ENCODE peak calls at places on chromosomes 6 and 20, in eight cellular contexts. One of them, this sample, is unnamed.

GRCh38 chr20:34074101-34074760 is 37.8 kb downstream of the EIF2S2 start:
- DNase-seq in Peyer's patch: no peak
- DNase-seq in BJ: no peak
- DNase-seq in fibroblast of the aortic adventitia: no peak
- DNase-seq in pancreas: no peak
- DNase-seq in ascending aorta: no peak
- DNase-seq in colonic mucosa: no peak
- DNase-seq in neuronal stem cell: no peak
- DNase-seq in this sample: no peak

GRCh38 chr6:130587778-130588520 is 222.1 kb downstream of the TMEM200A start:
- DNase-seq in Peyer's patch: no peak
- DNase-seq in BJ: no peak
- DNase-seq in fibroblast of the aortic adventitia: peak; percentile 92
- DNase-seq in pancreas: no peak
- DNase-seq in ascending aorta: no peak
- DNase-seq in colonic mucosa: no peak
- DNase-seq in neuronal stem cell: no peak
- DNase-seq in this sample: no peak

GRCh38 chr20:62233684-62234083 is 4.6 kb upstream of the OSBPL2 start:
- DNase-seq in Peyer's patch: no peak
- DNase-seq in BJ: no peak
- DNase-seq in fibroblast of the aortic adventitia: no peak
- DNase-seq in pancreas: peak; percentile 9
- DNase-seq in ascending aorta: no peak
- DNase-seq in colonic mucosa: no peak
- DNase-seq in neuronal stem cell: no peak
- DNase-seq in this sample: no peak

GRCh38 chr6:28807682-28808280 is 116.0 kb downstream of the TRIM27 start:
- DNase-seq in Peyer's patch: no peak
- DNase-seq in BJ: no peak
- DNase-seq in fibroblast of the aortic adventitia: peak; percentile 58
- DNase-seq in pancreas: no peak
- DNase-seq in ascending aorta: no peak
- DNase-seq in colonic mucosa: peak; percentile 42
- DNase-seq in neuronal stem cell: no peak
- DNase-seq in this sample: no peak

GRCh38 chr6:135062735-135063134 is 8.1 kb upstream of the HBS1L start:
- DNase-seq in Peyer's patch: no peak
- DNase-seq in BJ: no peak
- DNase-seq in fibroblast of the aortic adventitia: no peak
- DNase-seq in pancreas: no peak
- DNase-seq in ascending aorta: no peak
- DNase-seq in colonic mucosa: peak; percentile 34
- DNase-seq in neuronal stem cell: no peak
- DNase-seq in this sample: no peak

GRCh38 chr6:401239-401993 is 9.9 kb downstream of the IRF4 start:
- DNase-seq in Peyer's patch: no peak
- DNase-seq in BJ: no peak
- DNase-seq in fibroblast of the aortic adventitia: no peak
- DNase-seq in pancreas: no peak
- DNase-seq in ascending aorta: no peak
- DNase-seq in colonic mucosa: no peak
- DNase-seq in neuronal stem cell: no peak
- DNase-seq in this sample: no peak

GRCh38 chr6:158611600-158612041 is 32.9 kb downstream of the DYNLT1 start:
- DNase-seq in Peyer's patch: no peak
- DNase-seq in BJ: no peak
- DNase-seq in fibroblast of the aortic adventitia: no peak
- DNase-seq in pancreas: no peak
- DNase-seq in ascending aorta: no peak
- DNase-seq in colonic mucosa: peak; percentile 19
- DNase-seq in neuronal stem cell: peak; percentile 12
- DNase-seq in this sample: no peak

GRCh38 chr6:125728739-125729138 is 20.7 kb upstream of the HEY2 start:
- DNase-seq in Peyer's patch: no peak
- DNase-seq in BJ: no peak
- DNase-seq in fibroblast of the aortic adventitia: no peak
- DNase-seq in pancreas: no peak
- DNase-seq in ascending aorta: no peak
- DNase-seq in colonic mucosa: no peak
- DNase-seq in neuronal stem cell: no peak
- DNase-seq in this sample: no peak

GRCh38 chr6:140548379-140548778 is 1173.9 kb upstream of the CITED2 start:
- DNase-seq in Peyer's patch: no peak
- DNase-seq in BJ: no peak
- DNase-seq in fibroblast of the aortic adventitia: peak; percentile 85
- DNase-seq in pancreas: no peak
- DNase-seq in ascending aorta: no peak
- DNase-seq in colonic mucosa: no peak
- DNase-seq in neuronal stem cell: no peak
- DNase-seq in this sample: no peak
- H3K4me3 ChIP-seq in Peyer's patch: no peak overlapping the region
- H3K4me3 ChIP-seq in BJ: no peak overlapping the region
- H3K4me3 ChIP-seq in fibroblast of the aortic adventitia: no peak overlapping the region
- H3K4me3 ChIP-seq in pancreas: no peak overlapping the region
- H3K4me3 ChIP-seq in ascending aorta: no peak overlapping the region
- H3K4me3 ChIP-seq in colonic mucosa: no peak overlapping the region
- H3K4me3 ChIP-seq in neuronal stem cell: no peak overlapping the region
- H3K4me3 ChIP-seq in this sample: no peak overlapping the region

GRCh38 chr6:56764081-56764566 is 121.4 kb upstream of the DST start:
- DNase-seq in Peyer's patch: no peak
- DNase-seq in BJ: no peak
- DNase-seq in fibroblast of the aortic adventitia: peak; percentile 62
- DNase-seq in pancreas: no peak
- DNase-seq in ascending aorta: no peak
- DNase-seq in colonic mucosa: peak; percentile 29
- DNase-seq in neuronal stem cell: no peak
- DNase-seq in this sample: no peak
- H3K4me3 ChIP-seq in Peyer's patch: no peak overlapping the region
- H3K4me3 ChIP-seq in BJ: no peak overlapping the region
- H3K4me3 ChIP-seq in fibroblast of the aortic adventitia: no peak overlapping the region
- H3K4me3 ChIP-seq in pancreas: no peak overlapping the region
- H3K4me3 ChIP-seq in ascending aorta: no peak overlapping the region
- H3K4me3 ChIP-seq in colonic mucosa: no peak overlapping the region
- H3K4me3 ChIP-seq in neuronal stem cell: no peak overlapping the region
- H3K4me3 ChIP-seq in this sample: no peak overlapping the region

GRCh38 chr20:44304383-44304782 is 6.6 kb downstream of the FITM2 start:
- DNase-seq in Peyer's patch: peak; percentile 9
- DNase-seq in BJ: no peak
- DNase-seq in fibroblast of the aortic adventitia: no peak
- DNase-seq in pancreas: no peak
- DNase-seq in ascending aorta: no peak
- DNase-seq in colonic mucosa: no peak
- DNase-seq in neuronal stem cell: no peak
- DNase-seq in this sample: no peak

GRCh38 chr20:44309763-44310663 is 989 bp downstream of the FITM2 start:
- DNase-seq in Peyer's patch: peak; percentile 58
- DNase-seq in BJ: peak; percentile 17
- DNase-seq in fibroblast of the aortic adventitia: peak; percentile 76
- DNase-seq in pancreas: no peak
- DNase-seq in ascending aorta: no peak
- DNase-seq in colonic mucosa: peak; percentile 73
- DNase-seq in neuronal stem cell: no peak
- DNase-seq in this sample: no peak

GRCh38 chr20:44302026-44302669 is 8.9 kb downstream of the FITM2 start:
- DNase-seq in Peyer's patch: no peak
- DNase-seq in BJ: no peak
- DNase-seq in fibroblast of the aortic adventitia: no peak
- DNase-seq in pancreas: no peak
- DNase-seq in ascending aorta: no peak
- DNase-seq in colonic mucosa: peak; percentile 51
- DNase-seq in neuronal stem cell: no peak
- DNase-seq in this sample: no peak

GRCh38 chr20:44310664-44311639 is at the start of gene FITM2:
- DNase-seq in Peyer's patch: peak; percentile 99
- DNase-seq in BJ: peak; percentile 68
- DNase-seq in fibroblast of the aortic adventitia: peak; percentile 96
- DNase-seq in pancreas: peak; percentile 100
- DNase-seq in ascending aorta: peak; percentile 89
- DNase-seq in colonic mucosa: peak; percentile 99
- DNase-seq in neuronal stem cell: peak; percentile 97
- DNase-seq in this sample: peak; percentile 97

DNA sequence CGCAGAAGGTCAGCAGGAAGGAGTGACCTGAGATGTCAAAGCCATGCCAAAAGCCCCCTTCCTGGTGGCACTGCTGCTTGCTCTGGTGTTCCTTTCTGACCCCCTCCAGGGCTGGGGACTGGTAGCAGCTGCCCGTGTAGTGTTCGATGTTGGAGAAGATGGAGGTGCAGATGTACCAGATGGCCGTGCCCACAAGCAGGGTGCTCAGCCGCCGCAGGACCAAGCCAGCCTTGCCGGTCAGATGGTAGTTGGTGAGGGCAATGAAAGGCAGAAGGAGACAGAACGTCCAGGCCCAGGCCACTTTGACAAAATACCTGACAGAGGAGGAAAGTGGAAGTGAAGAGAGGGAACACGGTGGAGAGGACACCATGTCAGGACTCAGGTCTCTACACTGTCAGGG is 4.1 kb downstream of the FITM2 start:
- DNase-seq in Peyer's patch: peak; percentile 15
- DNase-seq in BJ: no peak
- DNase-seq in fibroblast of the aortic adventitia: no peak
- DNase-seq in pancreas: no peak
- DNase-seq in ascending aorta: no peak
- DNase-seq in colonic mucosa: no peak
- DNase-seq in neuronal stem cell: no peak
- DNase-seq in this sample: no peak
- H3K4me3 ChIP-seq in Peyer's patch: no peak overlapping the region
- H3K4me3 ChIP-seq in BJ: no peak overlapping the region
- H3K4me3 ChIP-seq in fibroblast of the aortic adventitia: no peak overlapping the region
- H3K4me3 ChIP-seq in pancreas: no peak overlapping the region
- H3K4me3 ChIP-seq in ascending aorta: no peak overlapping the region
- H3K4me3 ChIP-seq in colonic mucosa: no peak overlapping the region
- H3K4me3 ChIP-seq in neuronal stem cell: peak overlapping the region; percentile 51
- H3K4me3 ChIP-seq in this sample: no peak overlapping the region

GRCh38 chr6:37005827-37006514 is 516 bp downstream of the FGD2 start:
- DNase-seq in Peyer's patch: no peak
- DNase-seq in BJ: no peak
- DNase-seq in fibroblast of the aortic adventitia: no peak
- DNase-seq in pancreas: no peak
- DNase-seq in ascending aorta: no peak
- DNase-seq in colonic mucosa: no peak
- DNase-seq in neuronal stem cell: no peak
- DNase-seq in this sample: no peak
- H3K4me3 ChIP-seq in Peyer's patch: peak overlapping the region; percentile 49
- H3K4me3 ChIP-seq in BJ: no peak overlapping the region
- H3K4me3 ChIP-seq in fibroblast of the aortic adventitia: no peak overlapping the region
- H3K4me3 ChIP-seq in pancreas: peak overlapping the region; percentile 14
- H3K4me3 ChIP-seq in ascending aorta: peak overlapping the region; percentile 50
- H3K4me3 ChIP-seq in colonic mucosa: peak overlapping the region; percentile 22
- H3K4me3 ChIP-seq in neuronal stem cell: no peak overlapping the region
- H3K4me3 ChIP-seq in this sample: no peak overlapping the region

DNA sequence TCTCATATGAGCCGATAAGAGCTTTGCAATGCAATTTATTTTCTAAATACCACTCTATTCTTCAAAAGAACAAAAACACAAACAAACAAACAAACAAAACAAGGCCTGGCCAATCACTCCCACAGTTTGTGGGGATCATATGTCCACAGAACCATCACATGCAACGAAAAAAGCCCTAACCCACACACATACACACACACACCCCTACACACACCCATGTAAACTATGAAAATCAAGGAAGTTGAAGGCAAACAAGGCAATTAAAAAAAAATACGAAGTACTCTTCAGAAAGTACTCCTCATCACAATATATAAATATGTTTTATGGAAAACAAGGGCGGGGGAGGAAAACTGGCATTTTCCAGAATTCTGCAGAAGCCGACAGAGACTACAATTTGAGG is 66.2 kb upstream of the PTGIS start:
- DNase-seq in Peyer's patch: no peak
- DNase-seq in BJ: no peak
- DNase-seq in fibroblast of the aortic adventitia: no peak
- DNase-seq in pancreas: no peak
- DNase-seq in ascending aorta: no peak
- DNase-seq in colonic mucosa: no peak
- DNase-seq in neuronal stem cell: no peak
- DNase-seq in this sample: no peak
- H3K4me3 ChIP-seq in Peyer's patch: no peak overlapping the region
- H3K4me3 ChIP-seq in BJ: no peak overlapping the region
- H3K4me3 ChIP-seq in fibroblast of the aortic adventitia: no peak overlapping the region
- H3K4me3 ChIP-seq in pancreas: no peak overlapping the region
- H3K4me3 ChIP-seq in ascending aorta: no peak overlapping the region
- H3K4me3 ChIP-seq in colonic mucosa: no peak overlapping the region
- H3K4me3 ChIP-seq in neuronal stem cell: no peak overlapping the region
- H3K4me3 ChIP-seq in this sample: no peak overlapping the region

GRCh38 chr6:43271103-43271815 is 26.8 kb upstream of the SLC22A7 start:
- DNase-seq in Peyer's patch: peak; percentile 66
- DNase-seq in BJ: no peak
- DNase-seq in fibroblast of the aortic adventitia: no peak
- DNase-seq in pancreas: no peak
- DNase-seq in ascending aorta: no peak
- DNase-seq in colonic mucosa: no peak
- DNase-seq in neuronal stem cell: no peak
- DNase-seq in this sample: no peak
- H3K4me3 ChIP-seq in Peyer's patch: no peak overlapping the region
- H3K4me3 ChIP-seq in BJ: no peak overlapping the region
- H3K4me3 ChIP-seq in fibroblast of the aortic adventitia: no peak overlapping the region
- H3K4me3 ChIP-seq in pancreas: no peak overlapping the region
- H3K4me3 ChIP-seq in ascending aorta: no peak overlapping the region
- H3K4me3 ChIP-seq in colonic mucosa: no peak overlapping the region
- H3K4me3 ChIP-seq in neuronal stem cell: peak overlapping the region; percentile 66
- H3K4me3 ChIP-seq in this sample: no peak overlapping the region

GRCh38 chr20:54477556-54477955 is 2.2 kb downstream of the DOK5 start:
- DNase-seq in Peyer's patch: no peak
- DNase-seq in BJ: no peak
- DNase-seq in fibroblast of the aortic adventitia: peak; percentile 64
- DNase-seq in pancreas: no peak
- DNase-seq in ascending aorta: no peak
- DNase-seq in colonic mucosa: no peak
- DNase-seq in neuronal stem cell: no peak
- DNase-seq in this sample: no peak

GRCh38 chr20:54476336-54476928 is 1.0 kb downstream of the DOK5 start:
- DNase-seq in Peyer's patch: no peak
- DNase-seq in BJ: no peak
- DNase-seq in fibroblast of the aortic adventitia: peak; percentile 23
- DNase-seq in pancreas: no peak
- DNase-seq in ascending aorta: no peak
- DNase-seq in colonic mucosa: no peak
- DNase-seq in neuronal stem cell: no peak
- DNase-seq in this sample: no peak

GRCh38 chr20:54479138-54479906 is 3.9 kb downstream of the DOK5 start:
- DNase-seq in Peyer's patch: no peak
- DNase-seq in BJ: no peak
- DNase-seq in fibroblast of the aortic adventitia: peak; percentile 17
- DNase-seq in pancreas: no peak
- DNase-seq in ascending aorta: no peak
- DNase-seq in colonic mucosa: no peak
- DNase-seq in neuronal stem cell: no peak
- DNase-seq in this sample: no peak

GRCh38 chr20:54475334-54476287 is at the start of gene DOK5:
- DNase-seq in Peyer's patch: no peak
- DNase-seq in BJ: no peak
- DNase-seq in fibroblast of the aortic adventitia: peak; percentile 71
- DNase-seq in pancreas: peak; percentile 50
- DNase-seq in ascending aorta: no peak
- DNase-seq in colonic mucosa: no peak
- DNase-seq in neuronal stem cell: no peak
- DNase-seq in this sample: no peak

DNA sequence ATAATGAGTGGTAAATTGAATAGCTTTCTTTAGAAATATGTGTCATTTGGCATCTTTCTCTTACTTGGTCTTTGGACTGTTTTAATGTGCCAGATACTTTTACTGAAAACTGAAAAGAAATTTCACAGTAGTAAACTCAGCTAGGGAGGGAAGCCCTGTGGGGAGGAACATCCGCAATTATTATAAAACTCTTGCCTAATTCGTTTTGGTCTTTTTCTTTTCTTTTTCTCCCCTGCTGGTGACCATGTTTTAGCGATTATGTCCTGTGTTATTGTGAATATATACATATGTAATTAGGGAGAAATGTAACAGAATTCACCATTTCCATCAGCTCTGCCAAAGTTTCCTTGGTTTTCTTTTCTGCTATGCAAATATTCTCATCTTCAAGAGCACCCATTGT is 1.7 kb downstream of the DOK5 start:
- DNase-seq in Peyer's patch: no peak
- DNase-seq in BJ: no peak
- DNase-seq in fibroblast of the aortic adventitia: peak; percentile 26
- DNase-seq in pancreas: no peak
- DNase-seq in ascending aorta: no peak
- DNase-seq in colonic mucosa: no peak
- DNase-seq in neuronal stem cell: no peak
- DNase-seq in this sample: no peak
- H3K4me3 ChIP-seq in Peyer's patch: no peak overlapping the region
- H3K4me3 ChIP-seq in BJ: no peak overlapping the region
- H3K4me3 ChIP-seq in fibroblast of the aortic adventitia: peak overlapping the region; percentile 96
- H3K4me3 ChIP-seq in pancreas: no peak overlapping the region
- H3K4me3 ChIP-seq in ascending aorta: peak overlapping the region; percentile 85
- H3K4me3 ChIP-seq in colonic mucosa: no peak overlapping the region
- H3K4me3 ChIP-seq in neuronal stem cell: no peak overlapping the region
- H3K4me3 ChIP-seq in this sample: no peak overlapping the region